ENCODE peak calls at places on chromosomes 12 and 14, in six cellular contexts. D, W, E, K, Z and P are unnamed samples.

GRCh38 chr12:108905725-108906124 is 25.8 kb downstream of the DAO start:
- DNase-seq in Z (no peak), E (no peak), W (no peak), D (no peak), K (no peak), P (no peak)

GRCh38 chr14:59868021-59868420 is 2.6 kb downstream of the RTN1 start:
- DNase-seq in K (no peak), W (no peak), Z (no peak), E (no peak), D (no peak), P (no peak)

GRCh38 chr12:131061041-131061806 is 107.5 kb downstream of the ADGRD1 start:
- DNase-seq in E (no peak), Z (no peak), D (no peak), W (peak; percentile 44), K (no peak), P (no peak)

GRCh38 chr14:97456958-97457357 is 659.8 kb downstream of the VRK1 start:
- DNase-seq in E (no peak), D (no peak), Z (no peak), W (no peak), K (no peak), P (no peak)

GRCh38 chr12:67211029-67211428 is 58.1 kb upstream of the CAND1 start:
- DNase-seq in W (no peak), K (no peak), D (no peak), Z (no peak), E (no peak), P (no peak)

GRCh38 chr12:65608319-65608916 is 215.9 kb upstream of the HMGA2 start:
- DNase-seq in W (no peak), D (no peak), K (no peak), E (no peak), Z (no peak), P (peak; percentile 41)

GRCh38 chr14:54787263-54787662 is 115.4 kb downstream of the GCH1 start:
- DNase-seq in D (no peak), E (no peak), W (peak; percentile 46), Z (no peak), K (no peak), P (no peak)

GRCh38 chr12:103140217-103140616 is 182.7 kb downstream of the ASCL1 start:
- DNase-seq in W (no peak), K (no peak), D (no peak), E (no peak), Z (no peak), P (no peak)

GRCh38 chr12:105670664-105671063 is 340.2 kb downstream of the C12orf75 start:
- DNase-seq in D (no peak), Z (no peak), W (no peak), E (no peak), K (no peak), P (peak; percentile 5)

GRCh38 chr14:71753126-71753830 is 179.0 kb upstream of the RGS6 start:
- DNase-seq in W (peak; percentile 96), K (peak; percentile 84), Z (peak; percentile 93), D (peak; percentile 41), E (peak; percentile 60), P (peak; percentile 91)

GRCh38 chr14:100440758-100441203 is 117.6 kb downstream of the SLC25A47 start:
- DNase-seq in D (no peak), W (peak; percentile 25), Z (no peak), K (peak; percentile 76), E (no peak), P (peak; percentile 13)

GRCh38 chr14:100439781-100440180 is 116.6 kb downstream of the SLC25A47 start:
- DNase-seq in K (no peak), D (no peak), E (no peak), Z (no peak), W (peak; percentile 43), P (peak; percentile 82)

GRCh38 chr14:100441271-100441947 is 118.3 kb downstream of the SLC25A47 start:
- DNase-seq in E (no peak), K (no peak), Z (no peak), W (no peak), D (no peak), P (no peak)

GRCh38 chr14:100438678-100439592 is 115.8 kb downstream of the SLC25A47 start:
- DNase-seq in Z (no peak), D (no peak), W (peak; percentile 50), E (no peak), K (no peak), P (peak; percentile 97)

GRCh38 chr14:100440207-100440631 is 117.1 kb downstream of the SLC25A47 start:
- DNase-seq in K (peak; percentile 66), W (peak; percentile 84), D (no peak), E (peak; percentile 55), Z (peak; percentile 59), P (peak; percentile 82)
- H3K36me3 ChIP-seq in K (no peaks in the 10 kb centered on the region), W (no peaks in the 10 kb centered on the region), D (no peaks in the 10 kb centered on the region), E (no peaks in the 10 kb centered on the region), Z (no peaks in the 10 kb centered on the region), P (no peaks in the 10 kb centered on the region)

GRCh38 chr12:96289067-96289466 is 94.9 kb downstream of the ELK3 start:
- DNase-seq in E (no peak), K (no peak), D (no peak), Z (no peak), W (no peak), P (no peak)

DNA sequence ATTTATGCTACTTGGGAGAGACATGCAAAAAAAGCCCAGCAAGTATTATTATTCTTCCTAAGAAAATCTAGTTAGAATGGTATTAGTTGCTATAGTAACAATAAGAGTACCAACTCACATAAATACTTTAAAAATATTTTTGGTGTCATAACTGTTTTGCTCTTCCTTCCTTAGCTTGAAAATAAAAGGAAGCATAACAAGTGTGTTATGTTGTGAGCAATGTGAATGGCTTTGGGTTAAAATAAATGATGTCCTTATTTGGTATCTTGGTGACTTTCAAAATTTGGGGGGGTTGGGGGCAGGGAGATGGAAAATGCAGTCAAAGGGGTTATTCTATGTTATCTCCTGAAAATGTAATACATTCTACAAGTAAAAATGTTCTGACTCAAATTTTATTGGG is 91.0 kb downstream of the ELK3 start:
- DNase-seq in W (no peak), E (no peak), D (no peak), Z (no peak), K (no peak), P (no peak)
- H3K36me3 ChIP-seq in W (peaks cover 88% of the 10 kb centered on the region), E (peaks cover 10% of the 10 kb centered on the region), D (peaks cover 13% of the 10 kb centered on the region), Z (peaks cover 85% of the 10 kb centered on the region), K (peaks cover 71% of the 10 kb centered on the region), P (peaks cover 91% of the 10 kb centered on the region)

DNA sequence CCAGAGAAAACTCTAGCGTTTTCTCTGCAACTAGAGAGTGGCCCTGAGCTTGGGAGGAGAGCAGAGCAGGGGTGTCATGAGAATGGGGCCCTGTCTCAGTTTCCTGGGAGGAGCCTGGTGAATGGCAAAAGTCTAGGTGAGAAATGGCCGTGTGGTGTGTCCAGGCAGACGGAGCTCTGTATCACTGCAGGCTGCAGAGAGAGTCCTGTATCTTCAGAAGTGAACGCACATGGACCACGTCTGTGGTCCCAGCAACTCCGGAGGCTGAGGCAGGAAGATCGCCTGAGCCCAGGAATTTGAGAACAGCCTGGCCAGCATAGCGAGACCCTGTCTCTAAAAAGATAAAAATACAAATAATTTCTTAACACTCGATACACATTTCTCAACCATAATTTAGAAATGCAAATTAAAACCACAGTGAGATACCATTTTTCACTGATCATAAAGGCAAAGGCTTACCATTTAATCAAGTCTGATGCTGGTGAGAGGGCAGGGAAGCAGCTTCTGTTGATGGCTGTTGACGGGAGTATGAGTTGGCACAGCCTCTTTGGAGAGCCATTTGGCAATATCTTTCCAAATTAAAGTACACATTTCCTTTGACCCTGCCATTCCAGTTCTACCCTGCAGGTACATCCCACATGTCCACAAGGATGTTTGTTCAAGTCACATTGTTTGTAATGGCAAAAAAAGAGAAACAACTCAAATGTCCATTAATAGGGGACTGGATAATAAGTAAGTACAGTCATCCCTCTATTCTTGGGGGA is 51.0 kb downstream of the NFKBIA start:
- DNase-seq in E (no peak), K (no peak), Z (no peak), D (no peak), W (no peak), P (no peak)
- H3K36me3 ChIP-seq in E (no peaks in the 10 kb centered on the region), K (no peaks in the 10 kb centered on the region), Z (no peaks in the 10 kb centered on the region), D (no peaks in the 10 kb centered on the region), W (no peaks in the 10 kb centered on the region), P (no peaks in the 10 kb centered on the region)

DNA sequence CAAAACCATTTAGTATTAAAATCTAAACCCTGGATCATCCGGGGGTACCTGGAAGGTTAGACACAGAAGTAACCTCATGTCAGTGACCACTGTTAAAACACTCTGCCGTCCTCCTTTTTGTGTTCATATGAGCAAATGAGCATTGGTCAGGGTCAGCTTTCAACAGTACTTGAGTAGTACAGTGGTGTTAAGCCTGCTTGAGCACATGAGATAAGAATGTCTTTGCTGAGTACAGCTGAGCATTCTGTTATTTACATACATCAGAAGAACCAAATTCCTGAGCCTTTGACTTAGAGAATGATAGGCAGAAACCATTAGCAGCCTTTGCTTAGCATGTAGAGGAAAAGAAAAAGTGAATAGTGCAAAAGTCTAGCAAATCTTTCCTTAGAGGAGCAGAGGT is 38.6 kb upstream of the LRTM2 start:
- DNase-seq in K (no peak), D (no peak), E (no peak), W (peak; percentile 47), Z (no peak), P (no peak)
- H3K36me3 ChIP-seq in K (peaks cover 42% of the 10 kb centered on the region), D (no peaks in the 10 kb centered on the region), E (peaks cover 4% of the 10 kb centered on the region), W (peaks cover 74% of the 10 kb centered on the region), Z (peaks cover 17% of the 10 kb centered on the region), P (no peaks in the 10 kb centered on the region)

DNA sequence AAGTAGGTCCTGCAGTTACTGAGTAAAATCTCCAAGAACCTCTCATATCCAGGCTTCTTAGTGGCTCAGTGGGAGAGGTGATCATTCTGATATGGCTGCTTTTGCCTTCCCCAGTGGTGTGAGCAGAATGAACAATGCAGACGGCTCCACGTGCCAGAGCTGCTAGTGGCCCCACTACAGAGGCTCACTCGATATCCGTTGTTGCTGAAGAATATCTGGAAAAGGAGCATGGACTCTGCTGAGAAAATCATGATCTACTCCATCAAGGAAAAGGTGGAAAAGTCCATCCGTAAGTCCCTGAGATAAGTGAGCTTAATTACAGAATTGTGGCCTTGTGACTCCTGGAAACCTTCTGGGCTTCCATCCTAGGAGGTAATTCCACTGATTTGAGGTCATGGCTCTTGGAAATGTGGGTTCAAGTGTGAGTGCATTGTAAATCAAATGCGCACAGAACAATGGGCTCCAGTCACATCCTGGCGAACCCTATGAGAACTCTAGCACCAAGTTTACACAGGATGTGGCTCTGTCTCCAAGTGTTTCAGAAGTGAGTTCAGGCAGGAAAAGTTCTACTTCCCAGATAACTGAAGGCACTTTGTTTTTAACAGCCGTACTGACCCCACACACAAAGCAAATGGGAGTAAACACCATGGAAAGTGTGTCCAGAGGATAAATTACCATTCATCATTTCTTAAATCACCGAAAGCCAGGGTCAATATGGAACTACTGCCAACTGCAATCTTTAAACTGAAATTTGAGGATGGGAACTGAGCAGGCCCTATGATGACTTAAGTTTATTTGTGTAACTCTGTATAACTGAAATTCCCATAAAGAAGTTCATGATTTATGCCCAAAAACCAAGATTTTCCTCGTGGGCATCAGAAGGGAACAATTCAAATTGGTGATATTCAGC is 51.4 kb downstream of the PLEKHG7 start:
- DNase-seq in Z (no peak), K (no peak), W (no peak), D (no peak), E (no peak), P (no peak)
- H3K36me3 ChIP-seq in Z (no peaks in the 10 kb centered on the region), K (no peaks in the 10 kb centered on the region), W (no peaks in the 10 kb centered on the region), D (no peaks in the 10 kb centered on the region), E (no peaks in the 10 kb centered on the region), P (no peaks in the 10 kb centered on the region)

GRCh38 chr14:31763041-31763440 is 201.8 kb downstream of the NUBPL start:
- DNase-seq in D (no peak), Z (no peak), W (no peak), E (no peak), K (no peak), P (no peak)
- H3K36me3 ChIP-seq in D (no peaks in the 10 kb centered on the region), Z (no peaks in the 10 kb centered on the region), W (no peaks in the 10 kb centered on the region), E (no peaks in the 10 kb centered on the region), K (no peaks in the 10 kb centered on the region), P (no peaks in the 10 kb centered on the region)